ENCODE peak calls at places on chromosomes 4 and X, in four cellular contexts. W, O, S and Q are unnamed samples.

GRCh38 chr4:82630079-82630478 is 68.3 kb upstream of the TMEM150C start:
- ATAC-seq in S (no peak), W (no peak), O (no peak), Q (no peak)

GRCh38 chr4:83386931-83387897 is 52.6 kb upstream of the HPSE start:
- ATAC-seq in S (no peak), W (peak; percentile 60), O (peak; percentile 20), Q (no peak)

GRCh38 chr4:14294611-14295010 is 667.1 kb upstream of the BOD1L1 start:
- ATAC-seq in O (no peak), S (no peak), W (no peak), Q (no peak)

GRCh38 chr4:1873776-1874175 is 2.6 kb downstream of the NSD2 start:
- ATAC-seq in O (no peak), S (no peak), W (no peak), Q (no peak)

GRCh38 chr4:73458184-73459047 is 22.4 kb downstream of the AFP start:
- ATAC-seq in O (no peak), W (no peak), S (peak; percentile 33), Q (no peak)

GRCh38 chr4:32010221-32010620 is 1290.1 kb downstream of the PCDH7 start:
- ATAC-seq in O (peak; percentile 69), W (no peak), S (no peak), Q (no peak)

GRCh38 chrX:153761863-153762262 is 2.2 kb upstream of the PLXNB3 start:
- ATAC-seq in S (no peak), O (no peak), W (no peak), Q (no peak)

GRCh38 chrX:54044126-54044876 is at the start of gene PHF8:
- ATAC-seq in W (peak; percentile 83), O (peak; percentile 84), S (peak; percentile 67), Q (peak; percentile 94)

GRCh38 chrX:132488092-132488749 is 617 bp downstream of the MBNL3 start:
- ATAC-seq in W (no peak), S (no peak), O (no peak), Q (no peak)

GRCh38 chrX:129706395-129707072 is 32.2 kb upstream of the XPNPEP2 start:
- ATAC-seq in S (no peak), W (no peak), O (no peak), Q (no peak)

GRCh38 chrX:16039834-16040233 is 83.5 kb upstream of the GRPR start:
- ATAC-seq in O (no peak), W (no peak), S (no peak), Q (no peak)

GRCh38 chr4:151489462-151490203 is 80.7 kb downstream of the FHIP1A start:
- ATAC-seq in O (peak; percentile 74), S (peak; percentile 92), W (peak; percentile 93), Q (no peak)

GRCh38 chr4:7212921-7213320 is 20.6 kb downstream of the SORCS2 start:
- ATAC-seq in S (no peak), W (no peak), O (no peak), Q (no peak)

GRCh38 chr4:48268956-48269860 is at the start of gene TEC:
- ATAC-seq in O (peak; percentile 66), S (peak; percentile 44), W (peak; percentile 90), Q (peak; percentile 64)
- TF ChIP-seq POLR2AphosphoS5 in O (peak; percentile 87), S (no peak), W (peak; percentile 71), Q (no peak)

GRCh38 chrX:66012094-66012534 is 27.8 kb downstream of the VSIG4 start:
- ATAC-seq in S (no peak), O (no peak), W (no peak), Q (peak; percentile 45)

GRCh38 chrX:66014560-66014959 is 25.3 kb downstream of the VSIG4 start:
- ATAC-seq in O (no peak), S (no peak), W (no peak), Q (no peak)

GRCh38 chrX:66013195-66013816 is 26.6 kb downstream of the VSIG4 start:
- ATAC-seq in S (no peak), O (no peak), W (no peak), Q (no peak)

GRCh38 chrX:66015152-66015827 is 24.6 kb downstream of the VSIG4 start:
- ATAC-seq in W (no peak), S (no peak), O (no peak), Q (peak; percentile 54)

GRCh38 chrX:66014084-66014483 is 25.8 kb downstream of the VSIG4 start:
- ATAC-seq in W (no peak), S (no peak), O (no peak), Q (no peak)
- H3K4me1 ChIP-seq in W (no peaks in the 10 kb centered on the region), S (no peaks in the 10 kb centered on the region), O (peaks cover 8% of the 10 kb centered on the region), Q (no peaks in the 10 kb centered on the region)

DNA sequence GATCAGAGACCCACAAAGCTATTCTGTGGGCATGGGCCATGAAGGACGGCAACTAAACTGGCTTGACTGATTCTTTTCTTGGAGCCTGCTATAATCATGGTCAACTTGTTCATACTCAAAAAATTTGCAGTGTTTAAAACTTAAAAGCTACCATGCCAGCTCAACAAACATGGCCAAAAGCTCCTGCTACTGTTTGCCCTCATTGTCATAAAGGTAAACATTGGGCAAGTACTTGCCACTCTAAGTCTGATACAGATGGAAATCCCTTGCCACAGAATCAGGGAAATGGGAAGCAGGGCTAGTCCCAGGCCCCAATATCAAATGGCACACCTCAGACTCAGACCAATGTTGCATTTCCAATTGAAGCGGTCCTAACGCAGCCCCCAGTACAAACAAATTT is 20.4 kb downstream of the UGT2B11 start:
- ATAC-seq in S (no peak), O (no peak), W (no peak), Q (no peak)
- TF ChIP-seq POLR2AphosphoS5 in S (no peak), O (no peak), W (no peak), Q (no peak)

DNA sequence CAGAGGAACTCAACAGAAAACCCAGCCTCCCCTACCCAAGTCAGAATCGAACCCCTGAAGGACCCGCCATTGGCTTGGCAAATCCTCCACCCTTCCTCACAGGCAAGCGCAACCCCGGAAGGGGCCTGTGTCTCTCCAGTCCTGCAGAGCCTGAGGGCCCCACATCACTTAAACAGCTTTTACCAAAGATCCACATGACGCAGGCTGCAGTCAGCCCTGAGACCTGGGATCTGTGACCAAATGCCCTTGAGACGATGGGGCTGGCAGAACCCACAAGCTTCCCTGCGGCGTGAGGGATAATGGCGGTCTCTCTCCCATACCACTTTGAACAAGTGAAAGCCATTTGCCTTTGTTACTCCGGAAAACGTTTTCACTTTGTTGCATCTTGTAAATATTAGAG is 54.9 kb downstream of the ACOX3 start:
- ATAC-seq in S (no peak), W (no peak), O (no peak), Q (no peak)
- H3K4me1 ChIP-seq in S (peaks cover 15% of the 10 kb centered on the region), W (no peaks in the 10 kb centered on the region), O (peaks cover 6% of the 10 kb centered on the region), Q (no peaks in the 10 kb centered on the region)